ENCODE peak calls at places on chromosomes 16 and 17, in five cellular contexts. T is NCI-H345; R is HS-5; J is CD4-positive, alpha-beta memory T cell; S is hippocampal formation. Q is an unnamed sample.

GRCh38 chr17:7673239-7673638 is 14.1 kb downstream of the TP53 start:
- DNase-seq in S (no peak), T (no peak), R (no peak), J (no peak), Q (peak)

GRCh38 chr17:31597646-31598387 is 206.3 kb downstream of the RAB11FIP4 start:
- DNase-seq in J (no peak), S (no peak), R (no peak), T (no peak), Q (no peak)

GRCh38 chr16:87327798-87328495 is 10.8 kb upstream of the C16orf95 start:
- DNase-seq in T (no peak), R (no peak), S (no peak), J (no peak), Q (no peak)

GRCh38 chr16:77931058-77931457 is 91.3 kb upstream of the CLEC3A start:
- DNase-seq in R (no peak), S (no peak), T (no peak), J (no peak), Q (no peak)

GRCh38 chr16:8867483-8868271 is 1.1 kb downstream of the CARHSP1 start:
- DNase-seq in S (no peak), J (no peak), R (no peak), T (peak), Q (peak)

GRCh38 chr16:15966420-15967222 is 17.2 kb downstream of the ABCC1 start:
- DNase-seq in J (no peak), S (no peak), T (no peak), R (peak), Q (peak)

GRCh38 chr16:89505204-89506112 is 2.7 kb upstream of the SPG7 start:
- DNase-seq in J (peak), S (peak), R (no peak), T (no peak), Q (peak)

GRCh38 chr17:62760059-62760887 is 47.8 kb downstream of the MARCHF10 start:
- DNase-seq in J (no peak), S (no peak), R (no peak), T (no peak), Q (peak)

GRCh38 chr16:22075043-22075757 is 17.1 kb upstream of the VWA3A start:
- DNase-seq in J (no peak), S (no peak), T (no peak), R (no peak), Q (peak)

GRCh38 chr17:70869402-70870085 is 700.2 kb downstream of the KCNJ2 start:
- DNase-seq in T (no peak), S (no peak), J (no peak), R (no peak), Q (no peak)

GRCh38 chr16:49340466-49340865 is 33.1 kb upstream of the C16orf78 start:
- DNase-seq in T (no peak), J (no peak), R (no peak), S (no peak), Q (no peak)

GRCh38 chr16:87284183-87284582 is 33.0 kb downstream of the C16orf95 start:
- DNase-seq in J (no peak), T (no peak), R (no peak), S (no peak), Q (no peak)

GRCh38 chr16:54374136-54374535 is 87.5 kb upstream of the IRX3 start:
- DNase-seq in J (no peak), R (no peak), T (no peak), S (no peak), Q (peak)

GRCh38 chr16:68985855-68986254 is 119.6 kb upstream of the HAS3 start:
- DNase-seq in S (no peak), T (no peak), R (no peak), J (no peak), Q (peak)

GRCh38 chr17:45895304-45895968 is 1.1 kb downstream of the MAPT start:
- DNase-seq in S (peak), J (peak), T (peak), R (no peak), Q (peak)

GRCh38 chr16:65500007-65500406 is 378.1 kb upstream of the CDH11 start:
- DNase-seq in R (no peak), S (no peak), J (no peak), T (no peak), Q (no peak)

GRCh38 chr17:45759761-45760160 is 24.4 kb upstream of the CRHR1 start:
- DNase-seq in S (no peak), R (no peak), J (no peak), T (no peak), Q (no peak)

GRCh38 chr17:81176656-81177055 is 10.6 kb upstream of the AATK start:
- DNase-seq in J (no peak), S (no peak), R (no peak), T (no peak), Q (no peak)

GRCh38 chr17:69326302-69327059 is 452 bp downstream of the ABCA5 start:
- DNase-seq in J (no peak), T (peak), S (no peak), R (peak), Q (peak)

GRCh38 chr16:2019500-2019899 is at the start of gene NPW:
- DNase-seq in R (no peak), J (no peak), T (peak), S (no peak), Q (no peak)